ENCODE peak calls at places on chromosomes 5 and 9, in seven cellular contexts. Z is NCI-H748 treated with DMSO at 0.1 percent for 48 hours; N is HepG2; D is ELR; L is stimulated activated CD8-positive, alpha-beta memory T cell treated with anti-CD3 and anti-CD28 coated beads, Interleukin-4, amount 100 ng/mL, for 24 hours; O is NCI-H510A treated with DMSO at 0.1 percent for 48 hours; A is left cardiac atrium. P is an unnamed sample.
A peak's percentile ranks its signal among the peaks of the same experiment; 100 is the strongest.

GRCh38 chr9:34576943-34577634 is 12.4 kb downstream of the CNTFR start:
- DNase-seq in Z (no peak), N (no peak), D (no peak), L (no peak), O (no peak), A (no peak), P (no peak)

GRCh38 chr5:115170128-115170923 is 618 bp upstream of the TRIM36 start:
- DNase-seq in Z (peak; percentile 87), N (no peak), D (peak; percentile 13), L (no peak), O (no peak), A (peak; percentile 26), P (no peak)

GRCh38 chr9:130391863-130392262 is 52.9 kb upstream of the ASS1 start:
- DNase-seq in Z (no peak), N (no peak), D (no peak), L (no peak), O (no peak), A (no peak), P (no peak)

GRCh38 chr5:105924366-105924765 is 1746.4 kb downstream of the EFNA5 start:
- DNase-seq in Z (no peak), N (no peak), D (peak; percentile 63), L (no peak), O (no peak), A (no peak), P (no peak)

GRCh38 chr9:16308645-16309044 is 561.8 kb downstream of the BNC2 start:
- DNase-seq in Z (no peak), N (no peak), D (no peak), L (no peak), O (no peak), A (no peak), P (no peak)

GRCh38 chr5:80928073-80928472 is 32.1 kb upstream of the RASGRF2 start:
- DNase-seq in Z (no peak), N (no peak), D (no peak), L (no peak), O (no peak), A (no peak), P (no peak)

GRCh38 chr9:123927625-123928308 is 2.2 kb downstream of the DENND1A start:
- DNase-seq in Z (no peak), N (no peak), D (peak; percentile 66), L (no peak), O (peak; percentile 64), A (no peak), P (no peak)

GRCh38 chr9:85971731-85972130 is 30.8 kb downstream of the NAA35 start:
- DNase-seq in Z (no peak), N (no peak), D (no peak), L (no peak), O (no peak), A (no peak), P (no peak)

GRCh38 chr5:33997331-33997983 is 10.4 kb downstream of the AMACR start:
- DNase-seq in Z (peak; percentile 80), N (peak; percentile 52), D (peak; percentile 83), L (no peak), O (peak; percentile 72), A (peak; percentile 56), P (no peak)

GRCh38 chr9:108489567-108489966 is 366.2 kb downstream of the ACTL7B start:
- DNase-seq in Z (no peak), N (no peak), D (no peak), L (no peak), O (no peak), A (no peak), P (no peak)

GRCh38 chr5:159639590-159639989 is 276.7 kb upstream of the ADRA1B start:
- DNase-seq in Z (no peak), N (no peak), D (no peak), L (no peak), O (no peak), A (no peak), P (no peak)

GRCh38 chr5:131521252-131521651 is 113.8 kb downstream of the RAPGEF6 start:
- DNase-seq in Z (no peak), N (no peak), D (peak; percentile 89), L (no peak), O (no peak), A (no peak), P (no peak)

GRCh38 chr9:137669261-137669672 is 50.5 kb downstream of the EHMT1 start:
- DNase-seq in Z (no peak), N (no peak), D (peak; percentile 15), L (no peak), O (no peak), A (no peak), P (no peak)

GRCh38 chr9:12464368-12464767 is 228.8 kb upstream of the TYRP1 start:
- DNase-seq in Z (peak; percentile 48), N (no peak), D (no peak), L (no peak), O (no peak), A (no peak), P (no peak)